ENCODE peak calls at places on chromosomes 11 and 22, in nine cellular contexts. W is mesenchymal stem cell, I is heart left ventricle, J is right lobe of liver, R is PC-9, F is kidney, O is fibroblast of lung, G is GM23248, S is OCI-LY7. L is an unnamed sample.

GRCh38 chr11:19959697-19960096 is 200.6 kb downstream of the DBX1 start:
- DNase-seq in W (no peak), I (no peak), J (no peak), R (no peak), F (no peak), O (peak; percentile 58), G (no peak), S (no peak), L (no peak)

GRCh38 chr11:17598700-17599459 is 51.8 kb downstream of the OTOG start:
- DNase-seq in W (peak; percentile 57), I (peak; percentile 60), J (peak; percentile 71), R (no peak), F (peak; percentile 89), O (peak; percentile 44), G (peak; percentile 75), S (peak; percentile 75), L (peak; percentile 61)

GRCh38 chr11:21931436-21932101 is 261.3 kb upstream of the ANO5 start:
- DNase-seq in W (no peak), I (no peak), J (no peak), R (no peak), F (no peak), O (no peak), G (no peak), S (no peak), L (no peak)

GRCh38 chr11:120238968-120239620 is 846 bp upstream of the POU2F3 start:
- DNase-seq in W (no peak), I (no peak), J (no peak), R (no peak), F (no peak), O (no peak), G (no peak), S (no peak), L (no peak)

GRCh38 chr11:17063171-17064002 is 14.1 kb downstream of the RPS13 start:
- DNase-seq in W (peak; percentile 59), I (peak; percentile 68), J (peak; percentile 74), R (no peak), F (no peak), O (peak; percentile 28), G (peak; percentile 63), S (peak; percentile 32), L (peak; percentile 46)

GRCh38 chr11:69052343-69053168 is 3.8 kb downstream of the TPCN2 start:
- DNase-seq in W (no peak), I (no peak), J (no peak), R (no peak), F (peak; percentile 69), O (no peak), G (no peak), S (peak; percentile 87), L (no peak)

GRCh38 chr11:126359431-126360048 is 4.1 kb downstream of the ST3GAL4 start:
- DNase-seq in W (no peak), I (peak; percentile 87), J (peak; percentile 50), R (no peak), F (peak; percentile 94), O (peak; percentile 70), G (peak; percentile 86), S (no peak), L (no peak)

GRCh38 chr11:100876826-100877545 is 189.9 kb downstream of the ARHGAP42 start:
- DNase-seq in W (peak; percentile 95), I (no peak), J (no peak), R (peak; percentile 73), F (no peak), O (peak; percentile 98), G (peak; percentile 94), S (no peak), L (peak; percentile 5)

GRCh38 chr22:24402460-24403192 is 24.8 kb upstream of the ADORA2A start:
- DNase-seq in W (peak; percentile 94), I (peak; percentile 91), J (no peak), R (peak; percentile 97), F (peak; percentile 90), O (peak; percentile 95), G (peak; percentile 92), S (no peak), L (peak; percentile 97)

GRCh38 chr22:20989323-20990138 is 7.4 kb downstream of the LZTR1 start:
- DNase-seq in W (no peak), I (no peak), J (no peak), R (no peak), F (peak; percentile 55), O (peak; percentile 67), G (no peak), S (no peak), L (no peak)

GRCh38 chr11:118975771-118976709 is 4.5 kb downstream of the FOXR1 start:
- DNase-seq in W (no peak), I (no peak), J (no peak), R (no peak), F (no peak), O (peak; percentile 77), G (peak; percentile 9), S (no peak), L (no peak)

GRCh38 chr11:118979434-118979833 is 7.9 kb downstream of the FOXR1 start:
- DNase-seq in W (no peak), I (no peak), J (no peak), R (no peak), F (no peak), O (no peak), G (no peak), S (no peak), L (no peak)

GRCh38 chr11:118984825-118985224 is 13.1 kb upstream of the CENATAC start:
- DNase-seq in W (no peak), I (no peak), J (no peak), R (no peak), F (no peak), O (no peak), G (no peak), S (no peak), L (no peak)

DNA sequence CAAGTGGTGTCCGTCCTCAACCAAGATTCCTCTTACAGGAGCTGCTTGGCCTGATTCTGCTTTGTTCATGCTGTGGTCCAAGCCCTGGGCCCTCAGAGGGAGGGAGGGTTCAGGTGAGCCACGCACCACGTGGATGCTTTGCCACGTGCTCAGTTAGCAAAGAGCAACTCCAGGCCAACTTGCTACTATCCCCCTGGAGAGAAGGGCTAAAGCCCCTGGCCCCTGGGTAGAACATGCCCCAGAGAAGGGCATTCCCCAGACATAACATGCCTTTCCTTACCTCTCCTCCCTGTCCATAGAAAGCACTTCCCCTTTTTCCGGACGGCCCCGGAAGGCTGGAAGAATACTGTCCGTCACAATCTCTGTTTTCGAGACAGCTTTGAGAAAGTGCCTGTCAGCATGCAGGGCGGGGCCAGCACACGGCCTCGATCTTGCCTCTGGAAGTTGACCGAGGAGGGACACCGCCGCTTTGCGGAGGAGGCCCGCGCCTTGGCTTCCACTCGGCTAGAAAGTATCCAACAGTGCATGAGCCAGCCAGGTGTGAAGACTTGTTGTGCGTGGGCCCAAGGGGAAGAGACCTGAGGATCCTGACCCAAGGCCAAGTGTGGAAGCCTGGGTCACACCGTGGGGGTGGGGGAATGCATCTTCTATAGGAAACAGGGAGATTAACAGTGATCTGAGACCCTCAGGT is 8.8 kb downstream of the FOXR1 start:
- DNase-seq in W (no peak), I (peak; percentile 54), J (no peak), R (no peak), F (peak; percentile 72), O (no peak), G (peak; percentile 36), S (no peak), L (no peak)
- H3K4me3 ChIP-seq in W (peak overlapping the region; percentile 50), I (peak overlapping the region; percentile 32), J (no peak overlapping the region), R (no peak overlapping the region), F (peak overlapping the region; percentile 28), O (no peak overlapping the region), G (peak overlapping the region; percentile 23), S (no peak overlapping the region), L (no peak overlapping the region)

DNA sequence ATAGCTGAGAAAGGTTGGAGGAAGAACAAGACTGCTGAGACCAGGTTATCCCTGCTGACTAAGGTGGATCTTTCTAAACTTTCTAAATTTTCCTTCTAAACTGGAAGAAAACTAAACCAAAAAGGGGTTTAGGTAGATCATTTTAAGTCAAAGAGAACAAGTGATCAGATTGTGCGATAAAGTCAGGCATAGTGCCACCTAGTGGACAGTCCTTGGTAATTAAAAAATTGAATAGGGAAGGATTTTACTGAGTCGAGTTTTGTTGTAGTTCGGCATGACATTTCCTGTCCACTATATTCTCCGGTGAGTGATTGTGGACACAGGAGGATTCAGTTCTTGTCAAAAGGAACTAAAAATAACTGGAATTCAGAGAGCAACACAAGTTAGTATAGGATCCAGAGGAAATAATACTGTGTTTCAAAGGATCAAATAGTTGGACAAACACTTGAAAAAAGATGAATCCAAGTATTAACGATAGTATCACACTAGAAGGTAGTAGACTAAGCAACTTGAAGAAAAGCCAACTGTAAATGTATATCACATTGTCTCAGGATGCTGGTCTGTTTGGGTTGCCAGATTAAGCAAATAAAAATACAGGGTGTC is 1236.4 kb downstream of the FAM181B start:
- DNase-seq in W (peak; percentile 14), I (no peak), J (no peak), R (peak; percentile 40), F (no peak), O (peak; percentile 6), G (peak; percentile 49), S (peak; percentile 40), L (peak; percentile 7)
- H3K4me1 ChIP-seq in W (no peaks in the 10 kb centered on the region), I (no peaks in the 10 kb centered on the region), J (no peaks in the 10 kb centered on the region), R (no peaks in the 10 kb centered on the region), F (peaks cover 2% of the 10 kb centered on the region), O (no peaks in the 10 kb centered on the region), G (no peaks in the 10 kb centered on the region), S (no peaks in the 10 kb centered on the region), L (no peaks in the 10 kb centered on the region)

GRCh38 chr11:118892515-118892914 is 8.8 kb downstream of the CXCR5 start:
- DNase-seq in W (no peak), I (no peak), J (no peak), R (peak; percentile 54), F (peak; percentile 64), O (no peak), G (peak; percentile 0), S (peak; percentile 93), L (no peak)
- H3K4me3 ChIP-seq in W (no peak overlapping the region), I (no peak overlapping the region), J (no peak overlapping the region), R (no peak overlapping the region), F (no peak overlapping the region), O (no peak overlapping the region), G (no peak overlapping the region), S (peak overlapping the region; percentile 58), L (no peak overlapping the region)

GRCh38 chr22:40346178-40347064 is at the start of gene ADSL:
- DNase-seq in W (peak; percentile 93), I (peak; percentile 93), J (peak; percentile 93), R (peak; percentile 77), F (peak; percentile 96), O (peak; percentile 84), G (peak; percentile 96), S (peak; percentile 91), L (peak; percentile 85)

GRCh38 chr22:40345801-40346177 is 511 bp upstream of the ADSL start:
- DNase-seq in W (no peak), I (peak; percentile 45), J (peak; percentile 49), R (no peak), F (peak; percentile 79), O (peak; percentile 49), G (peak; percentile 73), S (peak; percentile 69), L (no peak)

GRCh38 chr22:40348025-40348658 is 1.8 kb downstream of the ADSL start:
- DNase-seq in W (peak; percentile 68), I (peak; percentile 40), J (no peak), R (no peak), F (no peak), O (peak; percentile 45), G (peak; percentile 83), S (peak; percentile 71), L (peak; percentile 65)

GRCh38 chr22:40345271-40345670 is 1.0 kb upstream of the ADSL start:
- DNase-seq in W (peak; percentile 36), I (no peak), J (no peak), R (peak; percentile 70), F (no peak), O (peak; percentile 52), G (peak; percentile 60), S (peak; percentile 30), L (no peak)

DNA sequence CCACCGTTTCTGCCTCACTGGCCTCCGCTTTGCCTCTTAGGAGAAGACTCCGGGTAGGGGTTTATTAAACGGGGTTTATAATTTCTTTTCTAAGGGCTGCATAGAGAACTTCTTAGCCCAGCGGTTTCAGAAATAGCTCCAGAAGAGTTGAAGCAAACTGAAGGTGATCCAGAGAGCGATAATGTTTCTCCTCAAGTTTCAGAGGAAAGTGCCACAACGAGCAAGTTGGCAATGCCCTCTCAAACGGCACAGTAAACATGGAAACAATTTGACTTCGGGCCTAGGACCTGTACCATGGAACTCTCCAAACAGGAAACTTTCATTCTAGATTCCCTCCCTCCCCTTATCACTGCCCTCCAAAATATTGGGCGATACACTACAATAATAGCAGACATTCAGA is 1.0 kb downstream of the ADSL start:
- DNase-seq in W (no peak), I (no peak), J (no peak), R (no peak), F (no peak), O (no peak), G (no peak), S (no peak), L (no peak)
- H3K4me1 ChIP-seq in W (peaks cover 11% of the 10 kb centered on the region), I (no peaks in the 10 kb centered on the region), J (no peaks in the 10 kb centered on the region), R (peaks cover 14% of the 10 kb centered on the region), F (peaks cover 11% of the 10 kb centered on the region), O (peaks cover 7% of the 10 kb centered on the region), G (peaks cover 15% of the 10 kb centered on the region), S (peaks cover 21% of the 10 kb centered on the region), L (peaks cover 16% of the 10 kb centered on the region)